ENCODE peak calls at places on chromosomes 3 and 15, in six cellular contexts. O, L, N, K, Z and D are unnamed samples.

GRCh38 chr3:53354945-53355498 is 7.7 kb upstream of the DCP1A start:
- DNase-seq in O (no peak), K (no peak), N (no peak), L (no peak), Z (no peak), D (no peak)

GRCh38 chr3:31432897-31433678 is 99.6 kb upstream of the STT3B start:
- DNase-seq in L (no peak), O (no peak), K (no peak), Z (no peak), N (no peak), D (no peak)

GRCh38 chr3:171461087-171461917 is 1.1 kb upstream of the TNIK start:
- DNase-seq in L (peak; percentile 43), N (peak; percentile 72), Z (no peak), O (peak; percentile 43), K (peak; percentile 58), D (peak; percentile 86)

GRCh38 chr3:146646251-146646650 is 41.1 kb upstream of the PLSCR5 start:
- DNase-seq in K (peak; percentile 99), O (no peak), Z (no peak), N (no peak), L (no peak), D (peak; percentile 41)

GRCh38 chr3:151003024-151003771 is 30.7 kb upstream of the CLRN1 start:
- DNase-seq in Z (no peak), K (no peak), L (no peak), O (no peak), N (peak; percentile 30), D (no peak)

GRCh38 chr15:69893863-69894262 is 203.9 kb downstream of the TLE3 start:
- DNase-seq in N (peak; percentile 49), L (no peak), O (no peak), K (peak; percentile 21), Z (no peak), D (no peak)

GRCh38 chr15:53288542-53288941 is 470.9 kb downstream of the WDR72 start:
- DNase-seq in L (no peak), Z (no peak), O (no peak), N (no peak), K (no peak), D (no peak)

GRCh38 chr15:84606653-84607120 is 5.9 kb downstream of the ZSCAN2 start:
- DNase-seq in N (no peak), K (no peak), O (no peak), L (no peak), Z (no peak), D (no peak)

GRCh38 chr15:56844463-56844862 is 74.0 kb upstream of the TCF12 start:
- DNase-seq in Z (no peak), K (no peak), N (no peak), O (no peak), L (no peak), D (no peak)

GRCh38 chr15:41241251-41241964 is 10.3 kb downstream of the CHP1 start:
- DNase-seq in L (peak; percentile 42), O (no peak), N (no peak), Z (no peak), K (peak; percentile 82), D (peak; percentile 61)